ENCODE peak calls at places on chromosomes 6 and 20, in seven cellular contexts. L is nephron progenitor cell; I is CD4-positive, alpha-beta T cell; T is astrocyte of the spinal cord; Q is neural crest cell; K is heart left ventricle; W is CD8-positive, alpha-beta T cell. G is an unnamed sample.

GRCh38 chr20:5757949-5758348 is 7.7 kb downstream of the SHLD1 start:
- DNase-seq in L (no peak), I (no peak), T (no peak), Q (no peak), K (no peak), W (no peak), G (no peak)

GRCh38 chr6:153090241-153090930 is 40.7 kb downstream of the RGS17 start:
- DNase-seq in L (no peak), I (no peak), T (peak; percentile 84), Q (no peak), K (no peak), W (no peak), G (no peak)

GRCh38 chr6:31737315-31738047 is 1.2 kb upstream of the CLIC1 start:
- DNase-seq in L (peak; percentile 54), I (no peak), T (no peak), Q (no peak), K (no peak), W (no peak), G (peak; percentile 55)

GRCh38 chr20:55253765-55254164 is 751.6 kb downstream of the CBLN4 start:
- DNase-seq in L (no peak), I (no peak), T (peak; percentile 14), Q (no peak), K (no peak), W (no peak), G (no peak)

GRCh38 chr6:139376054-139376355 is 1.6 kb upstream of the CITED2 start:
- DNase-seq in L (no peak), I (no peak), T (no peak), Q (no peak), K (peak; percentile 39), W (no peak), G (no peak)

GRCh38 chr20:10861086-10861485 is 187.3 kb upstream of the JAG1 start:
- DNase-seq in L (no peak), I (no peak), T (peak; percentile 87), Q (no peak), K (no peak), W (no peak), G (no peak)

GRCh38 chr6:12113190-12113578 is 101.1 kb downstream of the HIVEP1 start:
- DNase-seq in L (no peak), I (no peak), T (peak; percentile 90), Q (no peak), K (no peak), W (no peak), G (no peak)

GRCh38 chr6:148021715-148022114 is 320.9 kb upstream of the SASH1 start:
- DNase-seq in L (no peak), I (no peak), T (no peak), Q (no peak), K (no peak), W (no peak), G (peak; percentile 62)

GRCh38 chr6:153816306-153816845 is 222.7 kb upstream of the OPRM1 start:
- DNase-seq in L (no peak), I (no peak), T (no peak), Q (no peak), K (no peak), W (no peak), G (no peak)

GRCh38 chr20:40449974-40450616 is 238.9 kb downstream of the MAFB start:
- DNase-seq in L (no peak), I (no peak), T (no peak), Q (no peak), K (no peak), W (no peak), G (no peak)

GRCh38 chr20:18430172-18430826 is 36.5 kb downstream of the DZANK1 start:
- DNase-seq in L (no peak), I (no peak), T (no peak), Q (no peak), K (no peak), W (no peak), G (no peak)

GRCh38 chr6:113731528-113731927 is 125.6 kb upstream of the MARCKS start:
- DNase-seq in L (no peak), I (no peak), T (no peak), Q (no peak), K (no peak), W (no peak), G (no peak)

GRCh38 chr20:1368448-1369199 is 24.2 kb downstream of the FKBP1A start:
- DNase-seq in L (no peak), I (no peak), T (peak; percentile 51), Q (no peak), K (no peak), W (no peak), G (no peak)

GRCh38 chr20:42678895-42679294 is 510.8 kb downstream of the PTPRT start:
- DNase-seq in L (no peak), I (no peak), T (no peak), Q (no peak), K (no peak), W (no peak), G (no peak)

GRCh38 chr6:34238507-34239239 is 2.0 kb downstream of the HMGA1 start:
- DNase-seq in L (no peak), I (no peak), T (peak; percentile 18), Q (no peak), K (no peak), W (no peak), G (no peak)

GRCh38 chr6:34692280-34692679 is 4.3 kb downstream of the ILRUN start:
- DNase-seq in L (no peak), I (no peak), T (no peak), Q (no peak), K (no peak), W (no peak), G (no peak)

GRCh38 chr6:138063726-138064125 is 43.5 kb downstream of the PERP start:
- DNase-seq in L (no peak), I (no peak), T (no peak), Q (no peak), K (no peak), W (no peak), G (no peak)

GRCh38 chr6:16278048-16278724 is 39.8 kb downstream of the GMPR start:
- DNase-seq in L (no peak), I (no peak), T (peak; percentile 23), Q (no peak), K (no peak), W (no peak), G (no peak)

GRCh38 chr6:4374231-4374630 is 238.9 kb upstream of the ECI2 start:
- DNase-seq in L (no peak), I (no peak), T (no peak), Q (no peak), K (no peak), W (no peak), G (no peak)

GRCh38 chr6:36642913-36643817 is 35.3 kb upstream of the CDKN1A start:
- DNase-seq in L (no peak), I (no peak), T (peak; percentile 82), Q (no peak), K (peak; percentile 72), W (no peak), G (no peak)

GRCh38 chr6:138371720-138372119 is 6.0 kb upstream of the SMIM28 start:
- DNase-seq in L (no peak), I (no peak), T (no peak), Q (no peak), K (no peak), W (no peak), G (no peak)

DNA sequence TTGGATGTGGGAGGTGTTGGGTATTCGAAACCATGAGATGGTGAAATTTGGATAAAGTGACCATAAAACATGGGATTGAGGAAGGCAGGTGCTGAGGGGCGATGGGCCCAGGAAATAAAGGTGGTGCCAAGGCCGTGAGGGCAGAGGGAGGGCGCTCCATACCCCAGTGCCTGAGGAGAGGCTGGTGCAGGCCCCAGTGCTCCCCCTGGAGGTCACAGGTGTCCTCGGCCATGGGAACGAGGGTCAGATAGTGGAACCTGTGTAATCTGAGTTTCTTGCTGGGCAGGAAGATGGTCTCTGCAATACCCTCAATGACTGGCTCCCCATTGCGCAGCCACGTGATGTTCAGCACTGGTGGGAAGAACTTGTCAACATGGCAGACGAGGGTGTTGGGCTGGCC is 16.2 kb downstream of the HLA-DPB1 start:
- DNase-seq in L (peak; percentile 28), I (peak; percentile 42), T (no peak), Q (no peak), K (no peak), W (peak; percentile 46), G (peak; percentile 51)
- TF ChIP-seq CTCF in L (peak; percentile 20), I (peak; percentile 66), T (peak; percentile 35), Q (peak; percentile 47), K (peak; percentile 18), W (peak; percentile 65), G (peak; percentile 37)

DNA sequence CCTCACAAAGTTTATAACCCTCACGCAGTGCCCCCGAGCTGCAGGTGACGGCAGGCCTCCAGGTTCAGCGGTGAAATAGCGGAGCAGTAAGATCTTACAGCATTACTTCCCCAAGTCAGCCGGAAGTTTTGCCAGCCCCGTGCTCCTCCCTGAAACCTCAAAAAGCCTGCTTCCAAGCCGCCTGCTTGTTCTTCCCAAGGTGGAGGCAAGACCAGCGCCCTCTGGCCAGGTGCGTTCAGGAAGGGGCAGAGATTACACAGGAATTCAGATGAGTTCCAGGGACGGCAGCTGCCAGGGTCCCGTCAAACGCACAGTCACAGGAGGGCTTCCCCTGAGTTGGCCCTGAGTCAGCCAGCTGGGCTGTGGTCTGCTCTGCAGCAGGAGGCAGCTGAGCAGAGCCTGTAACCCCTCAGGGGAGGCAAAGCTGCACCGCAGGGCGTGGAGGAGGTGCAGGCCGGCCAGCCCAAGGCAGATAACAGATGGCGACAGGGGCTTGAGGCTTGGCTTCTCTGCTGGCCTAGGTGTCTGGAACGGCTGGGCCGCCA is 124.1 kb upstream of the RPS6KA2 start:
- DNase-seq in L (peak; percentile 45), I (no peak), T (peak; percentile 25), Q (no peak), K (no peak), W (no peak), G (no peak)
- TF ChIP-seq CTCF in L (no peak), I (no peak), T (no peak), Q (no peak), K (no peak), W (no peak), G (no peak)

GRCh38 chr6:14002176-14002947 is 77.6 kb downstream of the RNF182 start:
- DNase-seq in L (no peak), I (no peak), T (no peak), Q (no peak), K (no peak), W (no peak), G (no peak)
- TF ChIP-seq CTCF in L (no peak), I (no peak), T (no peak), Q (no peak), K (no peak), W (no peak), G (no peak)

GRCh38 chr6:129432738-129433137 is 277.2 kb downstream of the ARHGAP18 start:
- DNase-seq in L (no peak), I (no peak), T (peak; percentile 8), Q (no peak), K (no peak), W (no peak), G (no peak)
- TF ChIP-seq CTCF in L (peak; percentile 24), I (no peak), T (peak; percentile 20), Q (peak; percentile 42), K (no peak), W (no peak), G (no peak)

GRCh38 chr6:166317261-166318212 is 9.3 kb upstream of the PRR18 start:
- DNase-seq in L (no peak), I (no peak), T (no peak), Q (no peak), K (no peak), W (no peak), G (no peak)
- TF ChIP-seq CTCF in L (no peak), I (no peak), T (no peak), Q (no peak), K (no peak), W (no peak), G (no peak)

G was measured in endothelial cell.